ENCODE peak calls at places on chromosomes 4 and X, in four cellular contexts. One of them, this sample, is unnamed.

GRCh38 chr4:143391895-143392294 is 55.2 kb downstream of the GAB1 start:
- DNase-seq in NB4: no peak
- DNase-seq in astrocyte of the spinal cord: peak; percentile 26
- DNase-seq in AG04449: peak; percentile 70
- DNase-seq in this sample: no peak

GRCh38 chrX:123731258-123731986 is 1.4 kb downstream of the THOC2 start:
- DNase-seq in AG04449: no peak
- DNase-seq in NB4: peak; percentile 69
- DNase-seq in astrocyte of the spinal cord: peak; percentile 25
- DNase-seq in this sample: peak; percentile 40

GRCh38 chrX:120365320-120365719 is 3.4 kb downstream of the ATP1B4 start:
- DNase-seq in AG04449: no peak
- DNase-seq in NB4: peak; percentile 44
- DNase-seq in astrocyte of the spinal cord: no peak
- DNase-seq in this sample: no peak

GRCh38 chrX:45309096-45309495 is 108.4 kb upstream of the DIPK2B start:
- DNase-seq in AG04449: no peak
- DNase-seq in NB4: no peak
- DNase-seq in astrocyte of the spinal cord: peak; percentile 26
- DNase-seq in this sample: no peak

GRCh38 chrX:148135738-148136137 is 154.6 kb downstream of the FMR1NB start:
- DNase-seq in AG04449: no peak
- DNase-seq in astrocyte of the spinal cord: peak; percentile 1
- DNase-seq in NB4: no peak
- DNase-seq in this sample: no peak

GRCh38 chr4:111500871-111501270 is 644.4 kb upstream of the FAM241A start:
- DNase-seq in astrocyte of the spinal cord: no peak
- DNase-seq in NB4: no peak
- DNase-seq in AG04449: no peak
- DNase-seq in this sample: no peak

GRCh38 chr4:126513596-126513995 is 1119.2 kb upstream of the INTU start:
- DNase-seq in astrocyte of the spinal cord: no peak
- DNase-seq in AG04449: no peak
- DNase-seq in NB4: no peak
- DNase-seq in this sample: no peak

GRCh38 chr4:55407119-55407518 is 11.4 kb downstream of the TMEM165 start:
- DNase-seq in AG04449: no peak
- DNase-seq in NB4: no peak
- DNase-seq in astrocyte of the spinal cord: no peak
- DNase-seq in this sample: no peak

DNA sequence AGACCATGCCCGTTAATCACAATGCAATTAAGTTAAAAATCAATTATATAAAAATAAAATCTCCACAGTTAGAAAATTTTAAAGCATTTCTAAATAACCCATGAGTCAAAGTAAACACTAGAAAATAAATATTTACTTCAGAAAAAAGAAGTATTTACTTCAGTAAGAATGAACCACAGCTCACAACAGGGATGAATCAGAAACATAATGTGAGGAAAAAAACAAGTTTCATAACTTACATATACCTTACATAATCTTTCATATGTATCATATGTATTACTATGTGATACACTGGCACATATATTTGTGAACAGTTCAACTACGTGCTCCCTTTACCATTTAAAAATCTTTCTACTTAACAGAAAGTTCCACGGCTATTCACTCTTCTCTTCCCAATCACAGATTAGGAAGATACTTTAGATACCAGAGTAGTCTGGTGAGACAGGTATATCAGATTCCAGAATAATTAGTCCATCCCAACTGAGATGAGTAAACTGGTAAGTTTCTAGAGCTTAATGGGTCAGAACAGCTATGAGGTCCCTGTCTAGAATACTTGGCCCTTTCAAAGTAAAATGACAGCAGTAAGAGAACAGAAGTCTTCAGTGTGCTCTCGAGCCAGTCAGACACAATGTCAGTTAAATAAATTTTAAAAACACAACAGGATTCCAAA is 70.3 kb downstream of the SH3RF1 start:
- DNase-seq in NB4: no peak
- DNase-seq in astrocyte of the spinal cord: no peak
- DNase-seq in AG04449: no peak
- DNase-seq in this sample: no peak
- H3K4me3 ChIP-seq in NB4: no peak overlapping the region
- H3K4me3 ChIP-seq in astrocyte of the spinal cord: no peak overlapping the region
- H3K4me3 ChIP-seq in AG04449: no peak overlapping the region
- H3K4me3 ChIP-seq in this sample: no peak overlapping the region

DNA sequence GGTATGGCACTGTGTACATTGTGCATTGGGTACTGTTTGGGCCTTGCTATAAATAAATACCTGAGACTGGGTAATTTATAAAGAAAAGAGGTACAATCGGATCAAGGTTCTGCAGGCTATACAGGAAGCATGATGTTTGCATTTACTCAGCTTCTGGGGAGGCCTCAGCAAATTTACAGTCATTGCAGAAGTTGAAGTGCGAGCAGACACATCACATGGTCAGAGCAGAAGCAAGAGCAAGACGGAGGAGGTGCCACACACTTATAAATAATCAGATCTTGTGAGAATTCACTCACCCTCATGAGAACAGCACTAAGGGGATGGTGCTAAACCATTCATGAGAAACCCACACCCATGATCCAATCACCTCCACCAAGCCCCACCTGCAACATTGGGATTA is 505.0 kb downstream of the ARAP2 start:
- DNase-seq in astrocyte of the spinal cord: no peak
- DNase-seq in AG04449: no peak
- DNase-seq in NB4: no peak
- DNase-seq in this sample: no peak
- TF ChIP-seq CTCF in astrocyte of the spinal cord: no peak
- TF ChIP-seq CTCF in AG04449: no peak
- TF ChIP-seq CTCF in NB4: no peak
- TF ChIP-seq CTCF in this sample: no peak

DNA sequence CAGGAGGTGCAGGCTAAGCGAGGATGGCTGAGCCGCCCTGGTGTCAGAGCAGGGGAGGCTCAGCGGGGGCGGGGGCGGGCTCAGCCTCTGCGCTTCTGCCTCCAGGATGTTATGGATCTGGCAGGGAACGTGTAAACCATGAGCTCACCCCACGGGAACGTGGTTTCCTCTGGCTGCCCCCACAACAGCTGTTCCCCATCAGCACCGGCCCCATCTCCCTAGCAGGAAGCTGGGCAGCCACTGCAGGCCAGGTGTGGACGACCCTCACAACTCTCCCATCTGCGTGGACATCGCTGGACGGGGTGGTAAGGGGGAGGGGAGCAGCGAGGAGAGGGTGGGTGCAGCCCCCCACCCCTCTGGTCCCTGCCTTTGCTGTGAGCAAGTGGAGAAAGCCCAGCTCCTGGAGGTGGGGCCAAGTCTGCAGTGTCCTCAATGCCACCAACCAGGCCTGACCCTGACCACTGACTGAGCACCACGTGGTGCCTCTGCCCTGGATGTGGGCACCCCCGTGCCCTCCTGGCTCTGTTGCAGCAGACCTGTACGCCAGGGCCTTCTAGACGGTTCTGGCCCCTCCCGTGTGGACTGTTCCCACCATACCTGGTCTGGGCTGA is 28.1 kb upstream of the SPON2 start:
- DNase-seq in AG04449: peak; percentile 33
- DNase-seq in astrocyte of the spinal cord: peak; percentile 81
- DNase-seq in NB4: peak; percentile 75
- DNase-seq in this sample: peak; percentile 96
- H3K4me3 ChIP-seq in AG04449: no peak overlapping the region
- H3K4me3 ChIP-seq in astrocyte of the spinal cord: no peak overlapping the region
- H3K4me3 ChIP-seq in NB4: peak overlapping the region; percentile 51
- H3K4me3 ChIP-seq in this sample: peak overlapping the region; percentile 50

GRCh38 chr4:150664935-150665334 is 83.0 kb downstream of the MAB21L2 start:
- DNase-seq in NB4: no peak
- DNase-seq in AG04449: no peak
- DNase-seq in astrocyte of the spinal cord: no peak
- DNase-seq in this sample: no peak

GRCh38 chr4:150673793-150674192 is 91.8 kb downstream of the MAB21L2 start:
- DNase-seq in AG04449: no peak
- DNase-seq in NB4: no peak
- DNase-seq in astrocyte of the spinal cord: no peak
- DNase-seq in this sample: no peak

DNA sequence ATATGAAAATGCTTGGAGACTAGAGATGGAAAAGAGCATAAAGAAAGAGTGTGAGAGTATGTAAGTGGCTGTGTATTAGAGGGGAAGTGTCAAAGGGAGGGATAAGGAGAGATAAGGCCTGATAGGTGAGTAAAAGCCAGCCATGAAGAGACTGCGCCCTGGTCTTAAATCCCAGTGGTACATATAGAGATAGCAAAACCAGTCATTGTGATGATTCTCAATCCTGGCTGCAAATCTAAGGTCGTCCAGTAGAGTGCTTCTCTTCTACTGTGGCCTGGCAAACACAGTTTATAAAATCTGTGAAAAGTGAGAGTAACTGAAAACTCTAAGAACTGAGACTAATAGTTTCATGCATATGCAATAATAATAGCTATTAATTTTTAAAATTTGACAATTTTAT is 86.9 kb downstream of the MAB21L2 start:
- DNase-seq in AG04449: no peak
- DNase-seq in astrocyte of the spinal cord: no peak
- DNase-seq in NB4: no peak
- DNase-seq in this sample: no peak
- TF ChIP-seq CTCF in AG04449: no peak
- TF ChIP-seq CTCF in astrocyte of the spinal cord: no peak
- TF ChIP-seq CTCF in NB4: no peak
- TF ChIP-seq CTCF in this sample: no peak

GRCh38 chr4:5711479-5712184 is 631 bp downstream of the EVC start:
- DNase-seq in NB4: no peak
- DNase-seq in astrocyte of the spinal cord: peak; percentile 54
- DNase-seq in AG04449: no peak
- DNase-seq in this sample: peak; percentile 68
- H3K4me3 ChIP-seq in NB4: no peak overlapping the region
- H3K4me3 ChIP-seq in astrocyte of the spinal cord: peak overlapping the region; percentile 66
- H3K4me3 ChIP-seq in AG04449: peak overlapping the region; percentile 76
- H3K4me3 ChIP-seq in this sample: peak overlapping the region; percentile 84